ENCODE peak calls at places on chromosomes 6 and 20, in six cellular contexts. B is cardiac muscle cell, K is heart right ventricle, L is ascending aorta, I is pancreas, F is body of pancreas. X is an unnamed sample.

GRCh38 chr20:61520761-61521460 is 268.9 kb downstream of the CDH4 start:
- DNase-seq in B (no peak), K (no peak), F (no peak), L (no peak), I (no peak), X (no peak)

GRCh38 chr6:167952512-167952859 is 45.0 kb upstream of the KIF25 start:
- DNase-seq in K (no peak), I (no peak), F (no peak), B (no peak), L (no peak), X (no peak)

GRCh38 chr20:45934046-45934586 is 367 bp upstream of the PCIF1 start:
- DNase-seq in B (peak; percentile 68), F (peak; percentile 55), L (no peak), I (peak; percentile 76), K (peak; percentile 74), X (peak; percentile 87)

GRCh38 chr6:156963712-156964700 is 186.8 kb downstream of the ARID1B start:
- DNase-seq in B (no peak), L (no peak), K (no peak), I (no peak), F (no peak), X (peak; percentile 39)

GRCh38 chr6:36314221-36315014 is 22.3 kb downstream of the BNIP5 start:
- DNase-seq in I (no peak), F (no peak), B (peak; percentile 30), K (no peak), L (no peak), X (no peak)

GRCh38 chr20:45174434-45175364 is at the start of gene PI3:
- DNase-seq in I (peak; percentile 36), L (no peak), B (no peak), K (no peak), F (peak; percentile 27), X (no peak)

GRCh38 chr20:52402950-52403349 is 211.4 kb upstream of the ZFP64 start:
- DNase-seq in I (no peak), B (no peak), F (no peak), L (no peak), K (no peak), X (no peak)

GRCh38 chr6:112085666-112086065 is 1.6 kb downstream of the TUBE1 start:
- DNase-seq in I (no peak), F (no peak), L (no peak), B (no peak), K (peak; percentile 58), X (no peak)

GRCh38 chr20:23115823-23116222 is 29.7 kb upstream of the CD93 start:
- DNase-seq in I (no peak), L (no peak), B (no peak), K (no peak), F (no peak), X (no peak)

GRCh38 chr6:90676516-90676915 is 89.6 kb upstream of the MAP3K7 start:
- DNase-seq in I (no peak), K (no peak), L (no peak), B (no peak), F (no peak), X (no peak)

GRCh38 chr6:122712864-122713612 is 66.5 kb upstream of the FABP7 start:
- DNase-seq in F (no peak), K (no peak), B (no peak), I (no peak), L (no peak), X (no peak)

GRCh38 chr20:24660651-24661050 is 191.2 kb downstream of the SYNDIG1 start:
- DNase-seq in F (no peak), L (no peak), K (no peak), I (no peak), B (no peak), X (no peak)

GRCh38 chr6:125859691-125860210 is 69.0 kb downstream of the NCOA7 start:
- DNase-seq in B (no peak), L (no peak), K (no peak), F (no peak), I (no peak), X (no peak)

GRCh38 chr20:38873050-38873581 is 53.1 kb upstream of the FAM83D start:
- DNase-seq in B (no peak), K (no peak), F (no peak), L (no peak), I (no peak), X (no peak)

GRCh38 chr20:62356948-62357667 is 10.0 kb downstream of the LAMA5 start:
- DNase-seq in F (peak; percentile 61), K (peak; percentile 87), B (no peak), I (peak; percentile 70), L (no peak), X (peak; percentile 86)

GRCh38 chr20:23225407-23226060 is 125.1 kb upstream of the NXT1 start:
- DNase-seq in B (no peak), K (no peak), F (peak; percentile 83), I (no peak), L (peak; percentile 42), X (peak; percentile 75)

GRCh38 chr6:9927271-9927670 is 487.6 kb downstream of the TFAP2A start:
- DNase-seq in B (no peak), K (no peak), L (no peak), F (no peak), I (no peak), X (no peak)

GRCh38 chr6:142132625-142133024 is at the start of gene GJE1:
- DNase-seq in K (no peak), B (no peak), F (no peak), I (no peak), L (no peak), X (no peak)

GRCh38 chr20:3702992-3703391 is 9.4 kb downstream of the SIGLEC1 start:
- DNase-seq in L (no peak), F (no peak), K (no peak), B (no peak), I (no peak), X (no peak)

GRCh38 chr6:135932651-135933050 is 81.2 kb downstream of the PDE7B start:
- DNase-seq in L (no peak), I (no peak), F (no peak), B (no peak), K (no peak), X (no peak)

GRCh38 chr20:2658414-2659354 is 5.3 kb downstream of the IDH3B start:
- DNase-seq in B (no peak), L (no peak), K (no peak), F (no peak), I (no peak), X (no peak)

GRCh38 chr20:56414842-56415765 is 3.0 kb downstream of the CASS4 start:
- DNase-seq in B (no peak), F (no peak), L (no peak), K (no peak), I (no peak), X (no peak)

GRCh38 chr20:57361517-57361916 is 10.5 kb downstream of the RAE1 start:
- DNase-seq in I (no peak), B (no peak), F (no peak), L (no peak), K (no peak), X (no peak)

GRCh38 chr6:83273596-83273995 is 80.4 kb downstream of the RWDD2A start:
- DNase-seq in B (no peak), F (no peak), K (no peak), L (no peak), I (no peak), X (no peak)

GRCh38 chr6:132931937-132932336 is 117.6 kb downstream of the RPS12 start:
- DNase-seq in B (no peak), K (no peak), I (peak; percentile 32), F (peak; percentile 54), L (no peak), X (no peak)

GRCh38 chr6:67889682-67889995 is 745.4 kb upstream of the ADGRB3 start:
- DNase-seq in I (no peak), F (no peak), L (no peak), K (no peak), B (no peak), X (no peak)

GRCh38 chr6:82013561-82014275 is 233.8 kb downstream of the IBTK start:
- DNase-seq in L (no peak), B (no peak), I (no peak), F (no peak), K (peak; percentile 20), X (no peak)

GRCh38 chr20:40322941-40323340 is 366.1 kb downstream of the MAFB start:
- DNase-seq in L (no peak), K (no peak), B (no peak), F (no peak), I (no peak), X (no peak)

GRCh38 chr20:2281563-2281962 is 14.2 kb upstream of the TGM3 start:
- DNase-seq in B (no peak), K (no peak), L (no peak), F (no peak), I (no peak), X (no peak)

GRCh38 chr20:52405417-52405816 is 213.8 kb upstream of the ZFP64 start:
- DNase-seq in K (no peak), B (no peak), L (no peak), F (no peak), I (no peak), X (no peak)

GRCh38 chr6:32113386-32114352 is 4.5 kb upstream of the TNXB start:
- DNase-seq in I (peak; percentile 68), L (peak; percentile 78), F (peak; percentile 84), B (no peak), K (peak; percentile 89), X (peak; percentile 91)
- H3K4me1 ChIP-seq in I (peaks cover 5% of the 10 kb centered on the region), L (peaks cover 3% of the 10 kb centered on the region), F (peaks cover 20% of the 10 kb centered on the region), B (no peaks in the 10 kb centered on the region), K (peaks cover 63% of the 10 kb centered on the region), X (peaks cover 7% of the 10 kb centered on the region)

DNA sequence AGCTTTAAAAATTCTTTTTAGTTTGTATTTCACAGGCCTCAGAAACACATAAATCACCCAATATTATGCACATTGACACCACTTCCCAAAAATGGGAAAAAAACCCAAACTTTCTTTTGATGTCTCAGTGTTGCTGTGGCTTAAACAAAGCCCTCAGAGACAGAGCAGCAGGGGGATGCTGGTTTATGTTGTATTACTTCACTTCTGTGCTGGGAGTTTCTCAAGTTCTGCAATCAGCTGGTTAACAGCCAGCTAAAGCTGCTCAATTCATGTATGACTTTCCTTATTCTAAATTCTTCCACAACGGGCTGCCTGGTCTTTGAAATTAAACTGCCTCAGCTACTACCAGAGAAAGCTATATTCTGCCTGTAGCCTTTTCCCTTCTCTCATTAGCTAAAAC is 5.6 kb downstream of the FILIP1 start:
- DNase-seq in F (peak; percentile 9), K (no peak), I (no peak), L (no peak), B (no peak), X (no peak)
- H3K27ac ChIP-seq in F (no peak overlapping the region), K (peak overlapping the region; percentile 95), I (no peak overlapping the region), L (peak overlapping the region; percentile 78), B (peak overlapping the region; percentile 98), X (peak overlapping the region; percentile 97)

GRCh38 chr20:53755733-53756523 is 162.3 kb upstream of the ZNF217 start:
- DNase-seq in K (no peak), L (no peak), I (no peak), B (no peak), F (no peak), X (no peak)
- TF ChIP-seq CTCF in K (no peak), L (no peak), I (no peak), B (no peak), F (no peak), X (no peak)

DNA sequence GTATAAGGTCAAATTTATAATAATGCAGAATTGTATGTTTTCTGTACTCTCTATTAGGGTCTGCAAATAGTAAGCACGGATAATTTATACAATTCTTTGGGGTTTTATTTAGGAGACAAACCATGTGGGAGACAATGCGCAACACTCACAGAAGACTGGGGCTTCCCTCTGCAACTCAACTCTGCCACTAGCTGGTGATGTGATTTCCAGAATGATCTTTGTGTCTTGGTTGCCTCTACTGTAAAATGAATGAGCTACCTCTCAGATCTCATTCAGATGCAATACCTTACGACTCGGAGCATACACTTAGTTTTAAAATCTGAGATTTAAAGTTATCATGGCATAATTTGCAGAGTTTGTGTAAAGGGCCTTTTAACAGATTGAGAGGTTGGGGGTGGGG is 6.4 kb downstream of the MAN1A1 start:
- DNase-seq in I (no peak), L (no peak), F (no peak), B (no peak), K (no peak), X (no peak)
- H3K4me1 ChIP-seq in I (peaks cover 41% of the 10 kb centered on the region), L (no peaks in the 10 kb centered on the region), F (peaks cover 64% of the 10 kb centered on the region), B (peaks cover 40% of the 10 kb centered on the region), K (peaks cover 96% of the 10 kb centered on the region), X (no peaks in the 10 kb centered on the region)

X was measured in psoas muscle.